ENCODE peak calls at places on chromosomes 16 and 17, in five cellular contexts. J, Q, X, U and I are unnamed samples.

GRCh38 chr16:82657239-82657638 is 30.5 kb downstream of the CDH13 start:
- DNase-seq in J (no peak), Q (peak), X (no peak), U (no peak), I (no peak)

GRCh38 chr16:57720142-57720575 is 15.4 kb upstream of the KATNB1 start:
- DNase-seq in J (peak), Q (peak), X (peak), U (no peak), I (no peak)

GRCh38 chr16:11325404-11326083 is 19.7 kb upstream of the RMI2 start:
- DNase-seq in J (no peak), Q (no peak), X (no peak), U (no peak), I (no peak)

GRCh38 chr17:63082273-63082861 is 116.3 kb downstream of the TANC2 start:
- DNase-seq in J (no peak), Q (peak), X (no peak), U (no peak), I (no peak)

GRCh38 chr17:42531455-42532354 is 4.3 kb upstream of the NAGLU start:
- DNase-seq in J (peak), Q (peak), X (peak), U (no peak), I (no peak)

GRCh38 chr17:41013606-41014005 is 4.7 kb upstream of the KRTAP3-1 start:
- DNase-seq in J (no peak), Q (peak), X (no peak), U (no peak), I (no peak)

GRCh38 chr16:19095699-19096098 is 18.1 kb upstream of the ITPRIPL2 start:
- DNase-seq in J (no peak), Q (no peak), X (no peak), U (no peak), I (no peak)

GRCh38 chr16:50246299-50247122 is 19.8 kb upstream of the ADCY7 start:
- DNase-seq in J (peak), Q (no peak), X (no peak), U (no peak), I (no peak)

GRCh38 chr16:85453701-85454100 is 159.4 kb upstream of the GSE1 start:
- DNase-seq in J (no peak), Q (no peak), X (no peak), U (no peak), I (no peak)

GRCh38 chr16:87062569-87063442 is 254.4 kb downstream of the C16orf95 start:
- DNase-seq in J (peak), Q (peak), X (peak), U (no peak), I (no peak)

GRCh38 chr16:54602666-54603065 is 316.1 kb upstream of the IRX3 start:
- DNase-seq in J (no peak), Q (peak), X (no peak), U (no peak), I (no peak)

GRCh38 chr17:73554498-73554897 is 89.7 kb downstream of the SDK2 start:
- DNase-seq in J (no peak), Q (no peak), X (no peak), U (no peak), I (no peak)

GRCh38 chr17:51830886-51831285 is 327.6 kb downstream of the CA10 start:
- DNase-seq in J (no peak), Q (no peak), X (no peak), U (no peak), I (no peak)

GRCh38 chr16:57606847-57607501 is 21.5 kb upstream of the ADGRG1 start:
- DNase-seq in J (no peak), Q (no peak), X (no peak), U (no peak), I (no peak)

GRCh38 chr16:57194512-57194911 is 8.4 kb downstream of the RSPRY1 start:
- DNase-seq in J (no peak), Q (peak), X (no peak), U (no peak), I (no peak)

GRCh38 chr16:5018791-5019190 is 14.9 kb downstream of the NAGPA start:
- DNase-seq in J (no peak), Q (no peak), X (no peak), U (no peak), I (no peak)

GRCh38 chr17:74337834-74338500 is 11.9 kb downstream of the KIF19 start:
- DNase-seq in J (no peak), Q (no peak), X (peak), U (no peak), I (no peak)

GRCh38 chr16:52770828-52771227 is 223.9 kb upstream of the TOX3 start:
- DNase-seq in J (no peak), Q (no peak), X (no peak), U (no peak), I (no peak)

GRCh38 chr16:15966420-15967222 is 17.2 kb downstream of the ABCC1 start:
- DNase-seq in J (no peak), Q (peak), X (peak), U (no peak), I (no peak)

GRCh38 chr16:72474511-72475123 is 302.7 kb upstream of the PMFBP1 start:
- DNase-seq in J (no peak), Q (peak), X (no peak), U (no peak), I (no peak)

GRCh38 chr17:50093246-50093645 is 1.9 kb upstream of the PDK2 start:
- DNase-seq in J (no peak), Q (no peak), X (no peak), U (no peak), I (no peak)

GRCh38 chr17:50095626-50096037 is 481 bp downstream of the PDK2 start:
- DNase-seq in J (no peak), Q (no peak), X (no peak), U (no peak), I (no peak)

GRCh38 chr17:50094753-50095616 is at the start of gene PDK2:
- DNase-seq in J (peak), Q (peak), X (peak), U (peak), I (peak)

GRCh38 chr17:50093807-50094206 is 1.3 kb upstream of the PDK2 start:
- DNase-seq in J (no peak), Q (no peak), X (no peak), U (no peak), I (no peak)

DNA sequence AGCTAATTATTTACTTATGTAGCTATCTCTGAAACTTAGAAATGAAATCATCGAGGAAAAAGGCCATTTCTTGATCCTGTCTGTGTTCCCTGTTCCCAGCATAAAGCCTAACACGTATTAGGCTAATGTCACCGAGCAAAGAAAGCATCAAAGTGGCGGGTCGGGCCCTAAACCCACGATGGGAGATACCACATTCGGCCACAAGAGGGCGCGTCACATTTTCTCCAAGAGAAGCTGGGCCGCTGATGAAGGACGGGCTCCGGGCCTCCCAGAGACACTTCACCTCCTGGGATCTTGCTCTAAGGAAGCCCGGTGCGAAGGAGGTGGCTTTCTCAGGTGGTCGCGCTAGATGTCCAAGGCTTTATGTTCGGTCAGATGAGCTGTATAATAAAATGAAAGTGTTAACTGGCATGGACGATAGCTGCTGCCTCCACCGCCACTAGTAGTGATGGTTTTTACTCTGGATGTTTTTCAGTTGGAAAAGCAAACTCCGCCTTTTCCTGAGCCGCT is 853 bp upstream of the PDK2 start:
- DNase-seq in J (peak), Q (peak), X (peak), U (no peak), I (peak)
- TF ChIP-seq CTCF in J (peak), Q (peak), X (peak), U (peak), I (peak)

DNA sequence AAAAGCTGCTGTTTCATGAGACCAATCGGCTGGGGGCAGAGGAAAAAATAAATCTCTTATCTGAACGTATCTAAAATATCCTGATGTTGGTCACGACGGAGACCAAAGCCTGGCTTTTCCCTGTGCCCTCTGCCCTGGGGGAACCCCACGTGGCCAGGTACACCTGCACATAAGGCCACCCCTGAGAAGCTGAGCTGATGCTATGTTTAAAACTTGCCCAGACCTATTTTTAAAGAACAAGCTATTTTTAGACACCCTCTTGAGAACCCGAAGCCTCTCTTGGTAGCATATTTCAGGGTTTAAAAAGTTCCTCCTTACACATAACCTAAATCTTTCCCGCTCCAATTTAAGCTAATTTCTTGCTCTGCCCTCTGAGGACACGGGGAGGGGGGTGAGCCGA is 210.4 kb downstream of the GSG1L start:
- DNase-seq in J (no peak), Q (no peak), X (peak), U (no peak), I (no peak)
- H3K4me3 ChIP-seq in J (no peak), Q (no peak), X (no peak), U (no peak), I (no peak)

DNA sequence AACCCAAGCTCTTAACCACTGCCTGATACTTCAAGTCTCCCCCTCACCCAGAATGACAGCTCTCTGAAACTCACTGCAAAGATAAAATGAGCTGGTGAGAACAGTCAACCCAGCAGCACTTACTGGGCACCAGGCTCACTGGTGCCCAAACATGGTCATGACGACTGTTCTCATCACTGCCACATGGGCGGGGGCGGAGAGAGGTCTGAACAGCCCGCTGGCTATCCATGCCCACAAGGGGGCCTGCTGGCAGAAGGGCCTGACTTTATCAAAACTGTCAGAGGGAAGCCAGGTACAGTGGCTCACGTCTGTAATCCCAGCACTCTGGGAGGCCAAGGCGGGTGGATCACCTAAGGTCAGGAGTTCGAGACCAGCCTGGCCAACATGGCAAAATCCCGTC is 4.0 kb downstream of the MYBBP1A start:
- DNase-seq in J (peak), Q (peak), X (no peak), U (no peak), I (no peak)
- TF ChIP-seq CTCF in J (no peak), Q (no peak), X (no peak), U (no peak), I (peak)

GRCh38 chr17:77453613-77454559 is 313.1 kb downstream of the SEC14L1 start:
- DNase-seq in J (peak), Q (no peak), X (no peak), U (no peak), I (no peak)

GRCh38 chr17:77451271-77451893 is 310.6 kb downstream of the SEC14L1 start:
- DNase-seq in J (peak), Q (peak), X (peak), U (no peak), I (no peak)

GRCh38 chr17:77450742-77451270 is 310.0 kb downstream of the SEC14L1 start:
- DNase-seq in J (no peak), Q (no peak), X (no peak), U (no peak), I (no peak)

GRCh38 chr17:77449908-77450741 is 309.4 kb downstream of the SEC14L1 start:
- DNase-seq in J (peak), Q (peak), X (peak), U (no peak), I (no peak)

GRCh38 chr17:77451894-77452852 is 311.4 kb downstream of the SEC14L1 start:
- DNase-seq in J (peak), Q (peak), X (peak), U (no peak), I (no peak)
- H3K4me3 ChIP-seq in J (peak), Q (peak), X (no peak), U (peak), I (peak)

DNA sequence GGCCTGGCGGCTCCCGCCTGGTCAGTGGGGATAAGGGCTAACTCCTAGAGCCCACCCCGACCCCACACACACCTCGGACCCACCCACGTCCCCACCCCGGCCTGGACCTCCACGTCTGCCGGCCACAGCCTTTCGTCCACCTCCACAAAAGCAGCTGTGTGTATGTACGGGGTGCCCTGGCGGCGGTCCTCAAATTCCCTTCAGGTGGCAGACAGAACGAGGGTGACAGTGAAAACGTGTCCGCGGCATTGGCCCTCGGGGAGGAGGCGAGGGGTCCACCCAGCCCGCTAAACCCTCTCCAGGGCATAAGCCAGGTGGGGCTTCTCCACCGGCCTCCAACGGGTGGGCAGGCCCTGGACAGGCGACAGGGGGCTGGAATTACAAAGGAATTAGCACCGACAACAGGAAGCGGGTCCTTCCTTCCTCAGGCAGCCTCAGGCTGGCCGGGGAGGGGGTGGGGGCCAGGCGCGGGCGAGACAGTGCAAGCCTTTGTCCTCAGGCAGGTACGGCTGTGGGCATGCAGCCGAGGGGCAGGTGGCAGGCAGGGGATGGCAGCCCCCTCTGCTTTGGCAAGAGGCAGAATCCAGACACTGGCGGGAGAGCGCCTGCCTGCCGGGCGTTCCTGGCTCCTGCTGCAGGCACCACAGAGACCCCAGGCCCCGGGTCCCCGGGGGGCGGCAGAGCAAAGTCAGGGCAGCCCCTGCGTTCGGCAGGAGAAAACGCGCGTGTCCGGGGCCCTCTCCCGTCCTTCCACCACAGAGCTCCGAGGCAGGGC is 12.3 kb upstream of the PITPNA start:
- DNase-seq in J (no peak), Q (no peak), X (no peak), U (no peak), I (no peak)
- TF ChIP-seq CTCF in J (no peak), Q (no peak), X (no peak), U (no peak), I (no peak)

DNA sequence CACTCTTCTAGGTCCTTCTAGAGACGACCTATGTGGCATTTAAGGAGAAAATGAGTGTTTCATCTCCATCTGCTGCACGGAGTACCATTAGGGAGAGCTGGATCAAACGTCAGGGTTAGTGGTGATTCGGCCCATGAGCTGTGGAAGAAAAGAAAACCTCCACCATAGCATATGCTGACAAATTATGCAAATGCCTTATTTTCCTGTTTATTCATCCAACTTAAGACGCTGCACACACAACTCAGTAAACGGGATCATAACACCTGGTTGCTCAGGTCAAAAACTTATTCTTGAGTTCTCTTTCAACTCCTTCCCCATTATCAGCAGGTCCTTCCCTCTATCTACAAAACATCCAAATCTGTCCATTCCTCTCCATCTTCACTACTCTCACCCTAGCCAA is 1.3 kb upstream of the MOSMO start:
- DNase-seq in J (no peak), Q (no peak), X (no peak), U (no peak), I (no peak)
- H3K4me3 ChIP-seq in J (no peak), Q (no peak), X (no peak), U (no peak), I (no peak)

DNA sequence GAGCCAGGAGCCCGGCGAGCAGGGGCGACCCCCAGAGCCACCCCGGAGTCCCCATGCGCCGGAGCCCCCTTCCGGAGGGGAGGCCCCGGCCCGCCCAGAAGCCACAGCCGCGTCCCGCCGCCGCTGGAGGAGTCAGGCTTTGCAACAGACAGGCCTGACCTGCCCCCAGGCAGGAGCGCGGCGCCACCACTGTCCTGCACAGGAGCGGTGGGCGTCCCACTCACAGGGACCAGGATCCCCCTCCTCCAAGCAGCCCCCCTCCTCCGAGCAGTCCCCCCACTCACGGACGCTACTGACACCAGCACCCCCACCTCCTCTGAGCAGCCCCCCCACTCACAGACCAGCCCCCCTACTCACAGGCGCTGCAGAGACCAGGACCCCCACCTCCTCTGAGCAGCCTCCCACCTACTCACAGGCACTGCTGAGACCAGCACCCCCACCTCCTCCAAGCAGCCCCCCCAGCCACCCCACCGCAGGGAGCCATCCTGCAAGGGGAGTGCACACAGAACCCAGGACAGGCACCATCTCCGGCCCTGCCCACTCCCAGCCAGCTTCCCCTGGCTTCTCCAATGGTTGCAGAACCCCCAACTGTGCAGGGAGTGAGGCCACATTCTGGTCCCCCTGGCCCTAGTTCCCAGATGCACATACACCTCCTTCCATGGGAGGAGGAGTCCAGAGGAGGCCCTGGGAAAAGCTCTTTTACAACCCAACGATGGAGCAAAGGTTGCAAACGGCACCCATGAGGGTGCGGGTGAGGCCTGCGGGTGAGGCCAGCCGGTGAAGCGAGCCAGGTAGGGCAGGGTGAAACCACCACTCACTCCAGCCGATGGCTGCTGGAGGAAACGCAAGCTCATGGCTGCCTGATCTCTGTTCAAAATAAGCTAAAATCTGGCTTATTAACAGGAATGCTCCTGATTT is 69.9 kb downstream of the ABR start:
- DNase-seq in J (peak), Q (no peak), X (peak), U (no peak), I (no peak)
- TF ChIP-seq CTCF in J (no peak), Q (no peak), X (no peak), U (no peak), I (no peak)

GRCh38 chr17:48470388-48471034 is 40.5 kb upstream of the SKAP1 start:
- DNase-seq in J (no peak), Q (peak), X (no peak), U (no peak), I (no peak)
- H3K4me3 ChIP-seq in J (no peak), Q (no peak), X (no peak), U (no peak), I (no peak)

DNA sequence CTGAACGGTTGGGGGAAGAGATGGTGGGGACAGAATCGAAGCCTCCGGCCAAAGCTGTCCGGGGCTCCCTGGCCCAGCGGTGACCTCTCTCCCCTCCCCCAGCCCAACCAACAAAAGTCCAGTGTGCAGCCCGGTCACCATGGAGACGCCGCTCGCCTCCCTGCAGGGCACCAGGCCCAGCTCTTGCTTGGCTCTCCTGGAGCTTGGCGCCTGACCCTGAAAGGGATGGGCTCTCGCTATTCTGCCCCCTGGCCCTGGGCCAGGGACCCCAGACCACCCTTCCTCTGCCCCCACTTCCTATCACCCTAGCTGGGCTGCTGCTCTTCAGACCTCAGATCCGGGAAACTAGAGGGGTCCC is 1.3 kb downstream of the METRN start:
- DNase-seq in J (no peak), Q (peak), X (peak), U (no peak), I (no peak)
- TF ChIP-seq CTCF in J (no peak), Q (no peak), X (no peak), U (no peak), I (no peak)

GRCh38 chr17:60523822-60524221 is 2.2 kb downstream of the APPBP2 start:
- DNase-seq in J (no peak), Q (no peak), X (no peak), U (no peak), I (no peak)
- H3K4me3 ChIP-seq in J (peak), Q (peak), X (peak), U (peak), I (no peak)